ENCODE peak calls at places on chromosomes 7 and 10, in eight cellular contexts. G is heart right ventricle, K is AG04450, Y is uterus, O is A549, F is osteoblast, E is psoas muscle, D is HFF-Myc. B is an unnamed sample.

GRCh38 chr7:44103941-44104879 is at the start of gene AEBP1:
- DNase-seq in E (peak; percentile 62), G (no peak), K (no peak), Y (peak; percentile 63), O (no peak), D (no peak), F (peak; percentile 93), B (peak; percentile 64)

GRCh38 chr10:119341236-119342016 is 134.1 kb downstream of the GRK5 start:
- DNase-seq in K (no peak), F (peak; percentile 95), G (no peak), Y (peak; percentile 62), E (no peak), D (no peak), O (peak; percentile 51), B (peak; percentile 43)

GRCh38 chr10:69451784-69452251 is 553 bp downstream of the TSPAN15 start:
- DNase-seq in Y (no peak), O (no peak), D (no peak), G (peak; percentile 27), E (no peak), F (no peak), K (no peak), B (peak; percentile 89)

GRCh38 chr7:74424291-74424880 is 29.3 kb upstream of the GTF2IRD1 start:
- DNase-seq in E (no peak), K (no peak), D (no peak), Y (no peak), O (no peak), G (no peak), F (peak; percentile 41), B (no peak)

GRCh38 chr10:124018886-124019525 is 74.4 kb downstream of the CHST15 start:
- DNase-seq in D (no peak), Y (no peak), K (no peak), F (peak; percentile 76), E (no peak), O (no peak), G (peak; percentile 1), B (no peak)

GRCh38 chr7:152383341-152384234 is 52.2 kb downstream of the KMT2C start:
- DNase-seq in E (no peak), D (peak; percentile 52), G (no peak), K (peak; percentile 61), Y (no peak), F (no peak), O (no peak), B (no peak)

GRCh38 chr7:130268463-130269317 is 2.0 kb downstream of the CPA2 start:
- DNase-seq in O (no peak), F (no peak), K (no peak), G (no peak), E (no peak), Y (no peak), D (no peak), B (no peak)

GRCh38 chr10:30857803-30858202 is 173.9 kb downstream of the ZNF438 start:
- DNase-seq in F (no peak), O (no peak), G (peak; percentile 59), Y (peak; percentile 83), E (peak; percentile 74), D (peak; percentile 15), K (no peak), B (no peak)

GRCh38 chr10:116587878-116588590 is 2.7 kb upstream of the PNLIPRP1 start:
- DNase-seq in E (no peak), K (no peak), F (no peak), O (no peak), D (no peak), Y (no peak), G (no peak), B (no peak)

GRCh38 chr10:74415440-74415839 is 264.4 kb downstream of the ADK start:
- DNase-seq in F (peak; percentile 5), O (no peak), Y (no peak), K (no peak), E (no peak), G (no peak), D (no peak), B (no peak)

GRCh38 chr10:74419491-74420466 is 268.8 kb downstream of the ADK start:
- DNase-seq in G (no peak), F (peak; percentile 71), O (peak; percentile 25), K (no peak), Y (no peak), E (no peak), D (no peak), B (no peak)

GRCh38 chr10:74417397-74417796 is 266.4 kb downstream of the ADK start:
- DNase-seq in E (no peak), G (no peak), O (no peak), F (no peak), D (no peak), Y (no peak), K (no peak), B (no peak)

DNA sequence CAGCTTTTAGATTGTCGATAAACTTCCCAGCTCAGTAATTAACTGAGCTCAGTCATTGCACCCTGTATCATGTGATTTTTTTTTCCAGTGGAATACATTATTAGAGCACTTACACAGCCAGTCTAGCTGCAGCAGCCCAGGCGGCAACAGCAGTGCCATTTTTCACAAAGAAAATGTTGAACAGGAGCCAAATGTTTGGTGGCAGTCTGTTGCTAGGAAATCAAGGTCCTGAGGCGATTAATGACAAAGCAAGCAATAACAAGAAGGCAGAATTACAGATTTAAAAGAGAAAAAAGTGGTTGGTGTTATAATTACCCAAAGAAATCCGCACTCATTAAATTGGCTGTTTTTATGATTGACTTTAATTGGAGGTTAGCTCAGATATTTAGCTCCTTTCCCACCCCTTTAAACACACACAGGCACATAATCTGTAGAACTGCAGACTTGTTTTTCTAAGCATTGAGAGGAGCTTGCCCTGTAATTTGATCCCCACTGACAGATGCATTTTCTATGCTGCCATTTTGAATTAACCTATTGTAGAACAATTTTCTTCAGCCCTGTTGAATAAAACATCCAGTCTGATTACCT is 267.4 kb downstream of the ADK start:
- DNase-seq in D (no peak), K (no peak), E (no peak), F (no peak), Y (no peak), G (no peak), O (no peak), B (no peak)
- H3K4me3 ChIP-seq in D (no peak overlapping the region), K (no peak overlapping the region), E (no peak overlapping the region), F (no peak overlapping the region), Y (no peak overlapping the region), G (no peak overlapping the region), O (no peak overlapping the region), B (no peak overlapping the region)

GRCh38 chr10:132904169-132904813 is 38.1 kb downstream of the CFAP46 start:
- DNase-seq in F (peak; percentile 95), G (peak; percentile 6), E (no peak), K (no peak), D (peak; percentile 6), Y (no peak), O (peak; percentile 76), B (peak; percentile 70)
- TF ChIP-seq CTCF in F (peak; percentile 77), G (peak; percentile 75), E (peak; percentile 48), K (peak; percentile 83), D (peak; percentile 89), Y (peak; percentile 30), O (peak; percentile 62), B (peak; percentile 70)

DNA sequence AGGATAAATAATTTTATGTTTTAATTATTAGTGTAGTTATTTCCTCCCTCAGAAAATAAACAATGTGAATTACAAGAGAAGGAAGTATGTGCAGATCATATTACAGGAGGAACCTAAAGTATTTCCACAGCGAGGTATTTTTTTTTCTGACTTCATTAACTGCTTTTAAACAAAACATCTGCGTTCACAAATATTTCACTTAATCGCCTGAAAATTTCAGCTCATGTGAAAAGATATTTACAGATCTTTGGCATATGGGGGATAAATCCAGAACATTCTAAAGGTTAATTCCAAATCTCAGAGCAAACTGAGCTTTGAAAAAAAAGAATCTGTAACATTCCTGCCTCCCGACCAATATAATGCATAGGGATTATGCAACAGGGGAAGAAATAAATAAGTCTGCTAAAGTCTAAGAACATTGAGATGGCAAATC is 39.3 kb downstream of the NT5C2 start:
- DNase-seq in E (no peak), G (no peak), K (no peak), F (no peak), D (no peak), Y (no peak), O (no peak), B (no peak)
- H3K4me3 ChIP-seq in E (peak overlapping the region; percentile 45), G (peak overlapping the region; percentile 27), K (no peak overlapping the region), F (no peak overlapping the region), D (peak overlapping the region; percentile 38), Y (no peak overlapping the region), O (peak overlapping the region; percentile 20), B (peak overlapping the region; percentile 37)

GRCh38 chr7:139075031-139075652 is 34.4 kb downstream of the ZC3HAV1 start:
- DNase-seq in G (peak; percentile 34), O (peak; percentile 71), D (peak; percentile 70), F (peak; percentile 72), K (peak; percentile 65), Y (peak; percentile 57), E (peak; percentile 56), B (peak; percentile 67)
- TF ChIP-seq CTCF in G (peak; percentile 87), O (peak; percentile 91), D (peak; percentile 71), F (peak; percentile 88), K (peak; percentile 76), Y (peak; percentile 87), E (peak; percentile 84), B (peak; percentile 87)

DNA sequence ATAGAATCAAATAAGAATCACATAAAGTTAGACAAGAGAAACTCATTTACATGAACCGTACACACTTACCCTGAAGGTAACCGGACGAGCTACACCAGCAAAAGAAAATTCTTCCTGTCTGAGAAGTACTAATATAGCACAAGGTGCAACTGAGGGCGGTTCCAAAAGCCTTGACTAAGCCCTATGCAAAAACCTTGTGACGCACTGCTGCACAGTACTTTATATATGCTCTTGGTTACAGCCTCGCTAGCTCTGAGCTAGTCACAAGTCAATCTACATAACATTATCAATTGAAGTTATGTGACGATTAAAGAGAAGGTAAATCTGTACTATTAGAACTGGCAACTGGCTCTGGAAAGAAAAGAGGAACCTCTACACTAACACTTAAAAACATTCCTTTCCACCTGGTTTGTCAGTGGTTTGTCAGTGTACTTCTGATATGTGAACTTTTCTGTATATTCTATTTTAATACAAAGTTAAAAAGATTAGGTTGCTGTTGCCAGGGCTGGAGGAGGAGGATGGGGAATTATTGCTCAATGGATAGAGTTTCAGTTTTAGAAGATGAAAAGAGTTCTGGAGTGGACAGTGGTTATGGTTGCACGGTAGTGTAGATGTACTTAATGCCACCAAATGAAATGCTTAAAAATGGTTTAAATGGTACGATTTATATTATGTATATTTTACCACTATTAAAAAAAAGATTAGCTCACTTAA is 21.6 kb downstream of the NT5C3A start:
- DNase-seq in F (no peak), E (no peak), O (no peak), Y (no peak), K (no peak), D (no peak), G (no peak), B (no peak)
- H3K4me3 ChIP-seq in F (no peak overlapping the region), E (peak overlapping the region; percentile 76), O (peak overlapping the region; percentile 41), Y (no peak overlapping the region), K (no peak overlapping the region), D (no peak overlapping the region), G (peak overlapping the region; percentile 44), B (peak overlapping the region; percentile 38)

DNA sequence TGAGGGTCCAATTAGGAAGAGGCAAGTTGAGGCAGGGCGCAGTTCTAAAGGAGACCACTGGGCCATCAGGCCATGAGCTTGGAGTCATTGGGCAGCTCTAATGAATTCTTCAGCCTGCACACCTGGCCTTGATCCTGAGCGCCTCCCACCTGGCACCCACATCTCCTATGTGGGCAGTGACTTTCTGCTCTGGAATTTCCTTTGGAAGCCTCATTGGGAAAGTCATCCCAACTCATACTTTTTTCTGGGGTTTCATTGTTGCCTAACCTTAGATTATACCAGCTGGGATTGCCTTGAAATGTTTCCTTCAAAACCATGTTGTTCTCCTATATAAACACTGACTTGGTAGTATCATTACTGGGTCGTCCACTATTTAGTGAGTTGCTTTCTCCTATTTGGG is 54.1 kb downstream of the PLPP4 start:
- DNase-seq in E (no peak), G (no peak), K (no peak), D (no peak), O (no peak), F (no peak), Y (no peak), B (no peak)
- TF ChIP-seq CTCF in E (no peak), G (no peak), K (no peak), D (no peak), O (no peak), F (no peak), Y (no peak), B (no peak)

GRCh38 chr7:29091121-29091601 is 55.2 kb downstream of the CPVL start:
- DNase-seq in O (no peak), K (no peak), E (peak; percentile 21), G (peak; percentile 41), F (peak; percentile 42), D (no peak), Y (peak; percentile 52), B (no peak)
- H3K4me3 ChIP-seq in O (no peak overlapping the region), K (peak overlapping the region; percentile 31), E (peak overlapping the region; percentile 49), G (peak overlapping the region; percentile 28), F (peak overlapping the region; percentile 53), D (no peak overlapping the region), Y (peak overlapping the region; percentile 17), B (peak overlapping the region; percentile 37)